ENCODE peak calls at places on chromosomes 12 and 14, in eight cellular contexts. One of them, this sample, is unnamed.
A peak's percentile ranks its signal among the peaks of the same experiment; 100 is the strongest.

GRCh38 chr12:27226319-27226984 is 17.6 kb upstream of the STK38L start:
- DNase-seq in left lung: no peak
- DNase-seq in adrenal gland: no peak
- DNase-seq in naive thymus-derived CD4-positive, alpha-beta T cell: no peak
- DNase-seq in uterus: no peak
- DNase-seq in SK-N-SH: no peak
- DNase-seq in Peyer's patch: no peak
- DNase-seq in tibial artery: no peak
- DNase-seq in this sample: no peak

GRCh38 chr14:50321009-50321660 is 9.0 kb downstream of the DMAC2L start:
- DNase-seq in left lung: peak; percentile 59
- DNase-seq in adrenal gland: peak; percentile 74
- DNase-seq in naive thymus-derived CD4-positive, alpha-beta T cell: peak; percentile 77
- DNase-seq in uterus: peak; percentile 78
- DNase-seq in SK-N-SH: peak; percentile 72
- DNase-seq in Peyer's patch: no peak
- DNase-seq in tibial artery: no peak
- DNase-seq in this sample: peak; percentile 65

GRCh38 chr14:101380512-101380911 is 180.8 kb upstream of the DIO3 start:
- DNase-seq in left lung: no peak
- DNase-seq in adrenal gland: no peak
- DNase-seq in naive thymus-derived CD4-positive, alpha-beta T cell: no peak
- DNase-seq in uterus: no peak
- DNase-seq in SK-N-SH: no peak
- DNase-seq in Peyer's patch: no peak
- DNase-seq in tibial artery: no peak
- DNase-seq in this sample: no peak

GRCh38 chr12:64679487-64679983 is 69.2 kb downstream of the RASSF3 start:
- DNase-seq in left lung: peak; percentile 77
- DNase-seq in adrenal gland: peak; percentile 82
- DNase-seq in naive thymus-derived CD4-positive, alpha-beta T cell: peak; percentile 81
- DNase-seq in uterus: peak; percentile 73
- DNase-seq in SK-N-SH: peak; percentile 52
- DNase-seq in Peyer's patch: peak; percentile 63
- DNase-seq in tibial artery: peak; percentile 93
- DNase-seq in this sample: peak; percentile 57

GRCh38 chr14:89415139-89415538 is 1.9 kb downstream of the FOXN3 start:
- DNase-seq in left lung: no peak
- DNase-seq in adrenal gland: no peak
- DNase-seq in naive thymus-derived CD4-positive, alpha-beta T cell: no peak
- DNase-seq in uterus: no peak
- DNase-seq in SK-N-SH: no peak
- DNase-seq in Peyer's patch: no peak
- DNase-seq in tibial artery: no peak
- DNase-seq in this sample: no peak

GRCh38 chr14:60736494-60736893 is 1.9 kb downstream of the MNAT1 start:
- DNase-seq in left lung: no peak
- DNase-seq in adrenal gland: no peak
- DNase-seq in naive thymus-derived CD4-positive, alpha-beta T cell: no peak
- DNase-seq in uterus: no peak
- DNase-seq in SK-N-SH: no peak
- DNase-seq in Peyer's patch: no peak
- DNase-seq in tibial artery: no peak
- DNase-seq in this sample: no peak

GRCh38 chr14:90126260-90126659 is 64.5 kb downstream of the KCNK13 start:
- DNase-seq in left lung: no peak
- DNase-seq in adrenal gland: no peak
- DNase-seq in naive thymus-derived CD4-positive, alpha-beta T cell: no peak
- DNase-seq in uterus: no peak
- DNase-seq in SK-N-SH: no peak
- DNase-seq in Peyer's patch: no peak
- DNase-seq in tibial artery: no peak
- DNase-seq in this sample: no peak

GRCh38 chr14:87830443-87831096 is 162.4 kb downstream of the GALC start:
- DNase-seq in left lung: no peak
- DNase-seq in adrenal gland: no peak
- DNase-seq in naive thymus-derived CD4-positive, alpha-beta T cell: no peak
- DNase-seq in uterus: no peak
- DNase-seq in SK-N-SH: no peak
- DNase-seq in Peyer's patch: no peak
- DNase-seq in tibial artery: no peak
- DNase-seq in this sample: no peak

GRCh38 chr12:40693503-40693863 is 1.2 kb downstream of the CNTN1 start:
- DNase-seq in left lung: peak; percentile 34
- DNase-seq in adrenal gland: no peak
- DNase-seq in naive thymus-derived CD4-positive, alpha-beta T cell: no peak
- DNase-seq in uterus: peak; percentile 22
- DNase-seq in SK-N-SH: peak; percentile 50
- DNase-seq in Peyer's patch: no peak
- DNase-seq in tibial artery: no peak
- DNase-seq in this sample: no peak

GRCh38 chr14:50222061-50222613 is 9.2 kb downstream of the SOS2 start:
- DNase-seq in left lung: no peak
- DNase-seq in adrenal gland: no peak
- DNase-seq in naive thymus-derived CD4-positive, alpha-beta T cell: no peak
- DNase-seq in uterus: no peak
- DNase-seq in SK-N-SH: no peak
- DNase-seq in Peyer's patch: no peak
- DNase-seq in tibial artery: no peak
- DNase-seq in this sample: no peak

GRCh38 chr12:131673519-131674265 is 37.2 kb upstream of the SFSWAP start:
- DNase-seq in left lung: no peak
- DNase-seq in adrenal gland: no peak
- DNase-seq in naive thymus-derived CD4-positive, alpha-beta T cell: no peak
- DNase-seq in uterus: no peak
- DNase-seq in SK-N-SH: no peak
- DNase-seq in Peyer's patch: peak; percentile 27
- DNase-seq in tibial artery: peak; percentile 31
- DNase-seq in this sample: no peak

GRCh38 chr12:50110127-50110761 is 1.8 kb upstream of the COX14 start:
- DNase-seq in left lung: peak; percentile 64
- DNase-seq in adrenal gland: peak; percentile 51
- DNase-seq in naive thymus-derived CD4-positive, alpha-beta T cell: no peak
- DNase-seq in uterus: no peak
- DNase-seq in SK-N-SH: no peak
- DNase-seq in Peyer's patch: peak; percentile 88
- DNase-seq in tibial artery: peak; percentile 94
- DNase-seq in this sample: peak; percentile 63

GRCh38 chr12:76047742-76048141 is 16.2 kb upstream of the PHLDA1 start:
- DNase-seq in left lung: no peak
- DNase-seq in adrenal gland: no peak
- DNase-seq in naive thymus-derived CD4-positive, alpha-beta T cell: no peak
- DNase-seq in uterus: no peak
- DNase-seq in SK-N-SH: no peak
- DNase-seq in Peyer's patch: no peak
- DNase-seq in tibial artery: no peak
- DNase-seq in this sample: no peak

GRCh38 chr12:120350576-120351350 is 18.2 kb downstream of the MSI1 start:
- DNase-seq in left lung: peak; percentile 67
- DNase-seq in adrenal gland: peak; percentile 25
- DNase-seq in naive thymus-derived CD4-positive, alpha-beta T cell: no peak
- DNase-seq in uterus: no peak
- DNase-seq in SK-N-SH: no peak
- DNase-seq in Peyer's patch: no peak
- DNase-seq in tibial artery: peak; percentile 73
- DNase-seq in this sample: no peak

GRCh38 chr12:27424631-27425230 is 21.8 kb upstream of the SMCO2 start:
- DNase-seq in left lung: no peak
- DNase-seq in adrenal gland: peak; percentile 45
- DNase-seq in naive thymus-derived CD4-positive, alpha-beta T cell: no peak
- DNase-seq in uterus: peak; percentile 26
- DNase-seq in SK-N-SH: peak; percentile 19
- DNase-seq in Peyer's patch: no peak
- DNase-seq in tibial artery: no peak
- DNase-seq in this sample: peak; percentile 27

GRCh38 chr12:38424436-38424835 is 107.9 kb downstream of the ALG10B start:
- DNase-seq in left lung: no peak
- DNase-seq in adrenal gland: no peak
- DNase-seq in naive thymus-derived CD4-positive, alpha-beta T cell: no peak
- DNase-seq in uterus: no peak
- DNase-seq in SK-N-SH: no peak
- DNase-seq in Peyer's patch: no peak
- DNase-seq in tibial artery: no peak
- DNase-seq in this sample: no peak

GRCh38 chr12:38427442-38427841 is 110.9 kb downstream of the ALG10B start:
- DNase-seq in left lung: no peak
- DNase-seq in adrenal gland: no peak
- DNase-seq in naive thymus-derived CD4-positive, alpha-beta T cell: no peak
- DNase-seq in uterus: no peak
- DNase-seq in SK-N-SH: no peak
- DNase-seq in Peyer's patch: no peak
- DNase-seq in tibial artery: no peak
- DNase-seq in this sample: no peak
- H3K9me3 ChIP-seq in left lung: no peaks in the 10 kb centered on the region
- H3K9me3 ChIP-seq in adrenal gland: no peaks in the 10 kb centered on the region
- H3K9me3 ChIP-seq in naive thymus-derived CD4-positive, alpha-beta T cell: no peaks in the 10 kb centered on the region
- H3K9me3 ChIP-seq in uterus: no peaks in the 10 kb centered on the region
- H3K9me3 ChIP-seq in SK-N-SH: no peaks in the 10 kb centered on the region
- H3K9me3 ChIP-seq in Peyer's patch: no peaks in the 10 kb centered on the region
- H3K9me3 ChIP-seq in tibial artery: no peaks in the 10 kb centered on the region
- H3K9me3 ChIP-seq in this sample: no peaks in the 10 kb centered on the region

DNA sequence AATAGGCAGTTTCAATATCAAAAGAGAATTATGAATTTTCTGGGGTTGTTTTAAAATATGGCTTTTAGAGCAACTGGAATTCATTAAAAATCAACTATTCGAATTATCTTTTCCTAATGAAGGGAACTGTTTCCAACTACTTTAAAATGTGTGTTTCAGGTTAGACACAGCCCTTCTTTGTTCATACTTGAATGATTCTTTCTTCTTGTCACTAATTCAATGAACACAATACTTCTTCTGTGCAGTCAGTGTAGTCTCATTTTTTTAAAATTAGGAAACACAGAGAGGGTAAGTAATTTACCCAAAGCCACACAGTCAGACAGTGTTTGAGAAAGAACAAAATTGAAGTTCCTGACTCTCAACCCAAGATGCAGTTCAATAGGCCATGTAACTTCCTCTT is 414.0 kb downstream of the CCDC91 start:
- DNase-seq in left lung: no peak
- DNase-seq in adrenal gland: no peak
- DNase-seq in naive thymus-derived CD4-positive, alpha-beta T cell: no peak
- DNase-seq in uterus: no peak
- DNase-seq in SK-N-SH: no peak
- DNase-seq in Peyer's patch: no peak
- DNase-seq in tibial artery: no peak
- DNase-seq in this sample: no peak
- H3K9me3 ChIP-seq in left lung: peaks cover 26% of the 10 kb centered on the region
- H3K9me3 ChIP-seq in adrenal gland: no peaks in the 10 kb centered on the region
- H3K9me3 ChIP-seq in naive thymus-derived CD4-positive, alpha-beta T cell: no peaks in the 10 kb centered on the region
- H3K9me3 ChIP-seq in uterus: peaks cover 14% of the 10 kb centered on the region
- H3K9me3 ChIP-seq in SK-N-SH: no peaks in the 10 kb centered on the region
- H3K9me3 ChIP-seq in Peyer's patch: no peaks in the 10 kb centered on the region
- H3K9me3 ChIP-seq in tibial artery: peaks cover 3% of the 10 kb centered on the region
- H3K9me3 ChIP-seq in this sample: no peaks in the 10 kb centered on the region

GRCh38 chr12:34290191-34290995 is 268.1 kb downstream of the ALG10 start:
- DNase-seq in left lung: no peak
- DNase-seq in adrenal gland: no peak
- DNase-seq in naive thymus-derived CD4-positive, alpha-beta T cell: no peak
- DNase-seq in uterus: no peak
- DNase-seq in SK-N-SH: no peak
- DNase-seq in Peyer's patch: no peak
- DNase-seq in tibial artery: no peak
- DNase-seq in this sample: peak; percentile 0

GRCh38 chr12:34289431-34290190 is 267.3 kb downstream of the ALG10 start:
- DNase-seq in left lung: peak; percentile 26
- DNase-seq in adrenal gland: no peak
- DNase-seq in naive thymus-derived CD4-positive, alpha-beta T cell: no peak
- DNase-seq in uterus: no peak
- DNase-seq in SK-N-SH: no peak
- DNase-seq in Peyer's patch: no peak
- DNase-seq in tibial artery: peak; percentile 55
- DNase-seq in this sample: no peak

GRCh38 chr12:34292736-34293625 is 270.7 kb downstream of the ALG10 start:
- DNase-seq in left lung: peak; percentile 20
- DNase-seq in adrenal gland: no peak
- DNase-seq in naive thymus-derived CD4-positive, alpha-beta T cell: no peak
- DNase-seq in uterus: peak; percentile 5
- DNase-seq in SK-N-SH: no peak
- DNase-seq in Peyer's patch: peak; percentile 25
- DNase-seq in tibial artery: peak; percentile 47
- DNase-seq in this sample: peak; percentile 0

GRCh38 chr12:34291001-34291400 is 268.7 kb downstream of the ALG10 start:
- DNase-seq in left lung: no peak
- DNase-seq in adrenal gland: no peak
- DNase-seq in naive thymus-derived CD4-positive, alpha-beta T cell: no peak
- DNase-seq in uterus: no peak
- DNase-seq in SK-N-SH: no peak
- DNase-seq in Peyer's patch: peak; percentile 37
- DNase-seq in tibial artery: no peak
- DNase-seq in this sample: no peak

DNA sequence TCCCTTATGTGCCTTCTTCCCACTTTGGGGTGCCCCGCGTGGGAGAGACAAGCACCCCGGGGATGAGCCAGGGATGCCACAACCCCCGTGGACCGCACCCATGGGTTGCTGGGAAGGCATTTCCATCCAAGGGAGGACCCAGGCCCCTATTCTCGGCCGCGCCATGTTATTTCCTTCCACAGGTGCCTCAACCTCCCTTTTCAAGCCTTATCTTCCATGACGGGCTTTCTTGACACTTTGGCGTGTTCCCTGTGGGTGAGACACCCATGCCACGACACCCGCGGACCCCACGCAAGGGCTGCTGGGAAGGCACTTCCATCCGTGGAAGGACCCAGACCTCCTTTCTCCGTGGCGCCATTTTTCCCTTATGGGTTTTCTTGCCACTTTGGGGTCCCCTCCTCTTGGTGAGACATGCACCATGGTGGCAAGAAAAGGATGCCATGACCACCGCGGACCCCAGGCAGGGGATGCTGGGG is 269.2 kb downstream of the ALG10 start:
- DNase-seq in left lung: no peak
- DNase-seq in adrenal gland: no peak
- DNase-seq in naive thymus-derived CD4-positive, alpha-beta T cell: no peak
- DNase-seq in uterus: no peak
- DNase-seq in SK-N-SH: no peak
- DNase-seq in Peyer's patch: no peak
- DNase-seq in tibial artery: no peak
- DNase-seq in this sample: no peak
- H3K9me3 ChIP-seq in left lung: peaks cover 100% of the 10 kb centered on the region
- H3K9me3 ChIP-seq in adrenal gland: no peaks in the 10 kb centered on the region
- H3K9me3 ChIP-seq in naive thymus-derived CD4-positive, alpha-beta T cell: no peaks in the 10 kb centered on the region
- H3K9me3 ChIP-seq in uterus: no peaks in the 10 kb centered on the region
- H3K9me3 ChIP-seq in SK-N-SH: no peaks in the 10 kb centered on the region
- H3K9me3 ChIP-seq in Peyer's patch: peaks cover 49% of the 10 kb centered on the region
- H3K9me3 ChIP-seq in tibial artery: peaks cover 3% of the 10 kb centered on the region
- H3K9me3 ChIP-seq in this sample: no peaks in the 10 kb centered on the region

DNA sequence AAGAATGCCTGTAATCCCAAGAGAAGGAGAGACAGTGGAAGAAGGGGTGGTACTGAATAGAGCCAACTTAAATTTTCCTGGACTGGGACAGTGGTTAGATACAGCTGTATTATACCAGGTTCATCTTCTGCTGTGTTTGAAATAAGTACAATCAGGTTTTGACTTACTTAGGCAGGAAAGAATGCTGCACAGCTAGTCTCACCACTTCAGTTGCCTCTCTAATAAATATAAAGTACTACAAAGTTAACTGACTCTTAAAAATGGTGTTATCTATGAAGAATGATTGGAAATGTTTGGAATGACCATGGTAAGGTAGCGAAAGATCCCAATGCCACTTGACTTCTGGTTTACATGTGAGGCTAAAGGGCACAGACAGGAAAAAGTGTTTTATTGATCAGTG is 652.1 kb downstream of the NOVA1 start:
- DNase-seq in left lung: no peak
- DNase-seq in adrenal gland: no peak
- DNase-seq in naive thymus-derived CD4-positive, alpha-beta T cell: no peak
- DNase-seq in uterus: no peak
- DNase-seq in SK-N-SH: no peak
- DNase-seq in Peyer's patch: no peak
- DNase-seq in tibial artery: no peak
- DNase-seq in this sample: no peak
- H3K9me3 ChIP-seq in left lung: no peaks in the 10 kb centered on the region
- H3K9me3 ChIP-seq in adrenal gland: no peaks in the 10 kb centered on the region
- H3K9me3 ChIP-seq in naive thymus-derived CD4-positive, alpha-beta T cell: no peaks in the 10 kb centered on the region
- H3K9me3 ChIP-seq in uterus: no peaks in the 10 kb centered on the region
- H3K9me3 ChIP-seq in SK-N-SH: no peaks in the 10 kb centered on the region
- H3K9me3 ChIP-seq in Peyer's patch: no peaks in the 10 kb centered on the region
- H3K9me3 ChIP-seq in tibial artery: no peaks in the 10 kb centered on the region
- H3K9me3 ChIP-seq in this sample: no peaks in the 10 kb centered on the region

This sample was measured in thyroid gland.